ENCODE peak calls at places on chromosomes 1 and 21, in five cellular contexts. J is GM23248, O is hepatocyte, I is SK-N-SH, E is PC-3. S is an unnamed sample.

GRCh38 chr1:163399976-163400375 is 78.2 kb downstream of the NUF2 start:
- DNase-seq in J (no peak), O (no peak), I (no peak), E (no peak), S (no peak)

GRCh38 chr1:98086796-98087195 is 166.0 kb upstream of the DPYD start:
- DNase-seq in J (peak; percentile 94), O (peak; percentile 62), I (no peak), E (peak; percentile 97), S (peak; percentile 88)

GRCh38 chr1:180909005-180909414 is 3.7 kb upstream of the KIAA1614 start:
- DNase-seq in J (no peak), O (no peak), I (peak; percentile 7), E (no peak), S (no peak)

GRCh38 chr1:225533238-225533637 is 105.4 kb upstream of the LBR start:
- DNase-seq in J (no peak), O (peak; percentile 25), I (no peak), E (peak; percentile 26), S (no peak)

GRCh38 chr1:43536864-43537358 is 6.2 kb downstream of the PTPRF start:
- DNase-seq in J (no peak), O (no peak), I (no peak), E (no peak), S (no peak)

GRCh38 chr1:24318988-24319863 is at the start of gene GRHL3:
- DNase-seq in J (peak; percentile 29), O (peak; percentile 76), I (no peak), E (peak; percentile 75), S (peak; percentile 46)

GRCh38 chr1:240705584-240705983 is 93.6 kb upstream of the GREM2 start:
- DNase-seq in J (peak; percentile 92), O (no peak), I (no peak), E (no peak), S (no peak)

GRCh38 chr1:27966402-27967105 is 6.8 kb downstream of the XKR8 start:
- DNase-seq in J (no peak), O (no peak), I (no peak), E (peak; percentile 85), S (peak; percentile 19)

GRCh38 chr1:219088778-219089557 is 84.7 kb upstream of the LYPLAL1 start:
- DNase-seq in J (peak; percentile 97), O (peak; percentile 43), I (no peak), E (peak; percentile 100), S (peak; percentile 37)

GRCh38 chr1:185812934-185813333 is 78.7 kb downstream of the HMCN1 start:
- DNase-seq in J (no peak), O (no peak), I (no peak), E (no peak), S (no peak)

GRCh38 chr1:215132156-215132555 is 49.6 kb downstream of the KCNK2 start:
- DNase-seq in J (peak; percentile 42), O (no peak), I (no peak), E (no peak), S (no peak)

GRCh38 chr1:63322248-63322943 is at the start of gene FOXD3:
- DNase-seq in J (peak; percentile 71), O (peak; percentile 74), I (peak; percentile 76), E (peak; percentile 65), S (peak; percentile 27)

GRCh38 chr1:36482724-36483388 is at the start of gene CSF3R:
- DNase-seq in J (no peak), O (no peak), I (no peak), E (no peak), S (no peak)

GRCh38 chr1:6776389-6776788 is 8.9 kb upstream of the CAMTA1 start:
- DNase-seq in J (no peak), O (no peak), I (no peak), E (no peak), S (no peak)

GRCh38 chr21:32955307-32955937 is 70.3 kb upstream of the OLIG2 start:
- DNase-seq in J (no peak), O (no peak), I (no peak), E (no peak), S (no peak)

GRCh38 chr1:201218409-201218808 is 27.8 kb downstream of the IGFN1 start:
- DNase-seq in J (no peak), O (no peak), I (no peak), E (no peak), S (no peak)

GRCh38 chr1:63316540-63316939 is 5.8 kb upstream of the FOXD3 start:
- DNase-seq in J (no peak), O (no peak), I (peak; percentile 30), E (no peak), S (no peak)

GRCh38 chr1:112713466-112714312 is 1.4 kb downstream of the PPM1J start:
- DNase-seq in J (no peak), O (no peak), I (no peak), E (no peak), S (no peak)

GRCh38 chr1:22500476-22500875 is 48.8 kb downstream of the ZBTB40 start:
- DNase-seq in J (peak; percentile 36), O (peak; percentile 13), I (no peak), E (no peak), S (peak; percentile 2)

GRCh38 chr1:159218846-159219636 is 14.4 kb downstream of the ACKR1 start:
- DNase-seq in J (no peak), O (no peak), I (no peak), E (no peak), S (no peak)

GRCh38 chr1:153609585-153609907 is 3.4 kb downstream of the S100A16 start:
- DNase-seq in J (no peak), O (no peak), I (no peak), E (no peak), S (no peak)

GRCh38 chr1:153610334-153611023 is 2.5 kb downstream of the S100A16 start:
- DNase-seq in J (peak; percentile 82), O (no peak), I (no peak), E (peak; percentile 95), S (no peak)

GRCh38 chr1:153608089-153608672 is 4.8 kb downstream of the S100A16 start:
- DNase-seq in J (no peak), O (no peak), I (no peak), E (peak; percentile 72), S (no peak)

GRCh38 chr1:153607381-153607780 is 5.6 kb downstream of the S100A16 start:
- DNase-seq in J (no peak), O (no peak), I (no peak), E (no peak), S (no peak)

DNA sequence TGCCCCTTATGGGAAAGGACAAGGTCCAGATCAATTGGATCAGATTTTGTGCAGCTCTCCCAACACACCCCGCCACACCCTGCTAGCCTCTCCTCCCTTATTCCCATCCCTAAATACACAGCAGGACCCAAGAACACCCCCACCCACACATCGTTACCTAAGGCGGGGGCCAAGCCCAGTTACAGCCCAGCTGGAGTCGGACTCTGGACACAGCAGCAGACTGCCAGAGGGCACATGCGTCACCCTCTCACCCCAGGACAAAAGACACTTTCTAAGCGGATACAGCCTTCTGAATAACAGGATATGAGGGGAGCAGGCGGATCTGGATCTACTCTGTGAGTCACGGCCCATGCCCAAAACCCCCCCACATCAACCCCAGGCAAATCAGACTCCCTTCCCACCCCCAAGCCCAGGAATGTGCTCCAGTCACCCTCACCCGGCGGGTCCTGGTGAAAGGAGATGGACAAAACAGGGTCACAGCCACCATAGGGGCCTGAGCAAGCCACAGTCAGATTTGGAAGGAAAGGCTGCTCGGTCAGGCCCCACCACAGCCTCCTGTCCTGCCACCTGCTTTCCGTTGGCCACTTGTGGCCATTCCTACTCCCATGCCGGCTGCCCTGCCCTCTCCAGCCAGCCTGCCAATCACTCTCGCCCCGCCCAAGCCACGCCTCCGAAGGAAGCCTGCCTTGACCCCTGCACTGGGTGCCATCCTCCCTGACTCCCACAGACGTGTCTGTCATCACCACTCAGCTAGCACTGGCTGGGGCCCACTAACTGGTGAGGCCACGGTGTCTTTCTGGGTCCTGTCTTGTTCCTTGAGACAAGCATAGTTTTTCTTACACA is 4.0 kb downstream of the S100A16 start:
- DNase-seq in J (peak; percentile 95), O (peak; percentile 79), I (no peak), E (peak; percentile 99), S (peak; percentile 90)
- H3K4me2 ChIP-seq in J (peak overlapping the region; percentile 55), O (peak overlapping the region; percentile 69), I (peak overlapping the region; percentile 99), E (peak overlapping the region; percentile 95), S (peak overlapping the region; percentile 88)

GRCh38 chr1:3959361-3959760 is 59.3 kb upstream of the C1orf174 start:
- DNase-seq in J (no peak), O (no peak), I (no peak), E (no peak), S (no peak)
- H3K9me3 ChIP-seq in J (no peaks in the 10 kb centered on the region), O (no peaks in the 10 kb centered on the region), I (no peaks in the 10 kb centered on the region), E (no peaks in the 10 kb centered on the region), S (no peaks in the 10 kb centered on the region)

DNA sequence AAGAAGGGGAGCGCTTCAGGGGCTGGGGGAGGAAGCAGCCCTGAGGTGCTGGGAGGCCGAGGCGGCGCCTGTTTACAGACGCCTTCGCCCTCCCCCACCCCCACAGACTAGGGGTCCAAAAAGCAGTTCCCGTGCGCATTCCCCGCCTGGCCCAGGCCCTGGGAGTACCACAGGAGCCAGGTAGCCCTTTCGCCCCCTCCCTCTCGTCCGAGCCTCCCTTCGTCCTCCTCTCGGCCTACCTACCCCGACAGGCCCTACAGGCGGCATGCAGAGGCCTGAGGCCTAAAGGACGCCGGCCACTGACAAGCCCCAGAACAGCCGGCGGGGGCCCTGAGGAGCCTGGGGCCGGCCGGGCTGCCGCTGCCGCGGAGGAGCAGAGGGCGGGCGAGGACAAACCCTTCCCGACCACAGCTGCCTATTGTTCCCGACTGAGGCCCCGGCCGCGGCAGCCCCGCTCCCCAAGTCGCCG is 512 bp downstream of the RC3H1 start:
- DNase-seq in J (peak; percentile 83), O (peak; percentile 78), I (peak; percentile 72), E (peak; percentile 4), S (no peak)
- TF ChIP-seq EZH2phosphoT487 in J (no peak), O (no peak), I (no peak), E (no peak), S (no peak)

GRCh38 chr1:38962113-38962512 is 20.5 kb upstream of the RHBDL2 start:
- DNase-seq in J (peak; percentile 95), O (no peak), I (no peak), E (peak; percentile 60), S (no peak)

GRCh38 chr1:38958967-38959366 is 17.3 kb upstream of the RHBDL2 start:
- DNase-seq in J (peak; percentile 38), O (peak; percentile 19), I (no peak), E (peak; percentile 75), S (no peak)

GRCh38 chr1:38964140-38964548 is 22.5 kb upstream of the RHBDL2 start:
- DNase-seq in J (no peak), O (no peak), I (peak; percentile 26), E (peak; percentile 38), S (no peak)

DNA sequence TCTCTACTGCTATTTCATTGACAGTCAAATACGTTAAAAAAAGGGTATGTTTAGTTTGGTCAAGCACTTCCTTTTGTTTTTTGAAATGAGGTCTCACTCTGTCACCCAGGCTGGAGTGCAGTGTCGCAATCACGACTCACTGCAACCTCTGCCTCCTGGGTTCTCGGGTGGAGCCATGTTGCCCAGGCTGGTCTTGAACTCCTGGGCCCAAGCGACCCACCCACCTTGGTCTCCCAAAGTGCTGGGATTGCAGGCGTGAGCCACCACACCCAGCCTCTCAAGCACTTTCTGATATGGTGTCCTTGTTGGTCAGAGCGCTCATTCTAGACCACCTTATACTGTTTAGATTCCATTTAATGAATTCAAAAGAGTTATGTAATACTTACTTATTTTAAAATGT is 20.9 kb upstream of the RHBDL2 start:
- DNase-seq in J (peak; percentile 58), O (no peak), I (no peak), E (peak; percentile 26), S (no peak)
- H3K4me2 ChIP-seq in J (peak overlapping the region; percentile 83), O (no peak overlapping the region), I (no peak overlapping the region), E (peak overlapping the region; percentile 14), S (peak overlapping the region; percentile 40)

S was measured in HCT116.